ENCODE peak calls at places on chromosome 19, in seven cellular contexts. Y is SK-N-SH, U is heart left ventricle, M is A549, F is colonic mucosa, L is mesendoderm, B is mammary epithelial cell. R is an unnamed sample. For H3K4me1, the result is how much of the 10 kb centered on the place peaks cover.

GRCh38 chr19:44747739-44748425 is 626 bp upstream of the BCL3 start:
- DNase-seq in Y (peak), U (peak), M (peak), F (peak), L (peak), B (peak), R (peak)

GRCh38 chr19:4534836-4535658 is at the start of gene PLIN5:
- DNase-seq in Y (peak), U (peak), M (peak), F (peak), L (peak), B (no peak), R (peak)

GRCh38 chr19:18294467-18294864 is 13.0 kb upstream of the JUND start:
- DNase-seq in Y (peak), U (no peak), M (no peak), F (no peak), L (peak), B (peak), R (no peak)

GRCh38 chr19:13906525-13906904 is 514 bp downstream of the CC2D1A start:
- DNase-seq in Y (peak), U (no peak), M (no peak), F (peak), L (no peak), B (peak), R (peak)

GRCh38 chr19:55169136-55169535 is 2.7 kb upstream of the DNAAF3 start:
- DNase-seq in Y (no peak), U (no peak), M (no peak), F (no peak), L (no peak), B (no peak), R (no peak)

GRCh38 chr19:53977991-53978731 is 13.3 kb upstream of the CACNG6 start:
- DNase-seq in Y (peak), U (peak), M (peak), F (no peak), L (peak), B (peak), R (no peak)

GRCh38 chr19:18725755-18726416 is 42.4 kb downstream of the CRTC1 start:
- DNase-seq in Y (no peak), U (no peak), M (no peak), F (no peak), L (no peak), B (no peak), R (no peak)

GRCh38 chr19:49869009-49869483 is 1.7 kb upstream of the PNKP start:
- DNase-seq in Y (peak), U (no peak), M (no peak), F (no peak), L (no peak), B (no peak), R (peak)

GRCh38 chr19:17733127-17733526 is 13.8 kb downstream of the MAP1S start:
- DNase-seq in Y (peak), U (no peak), M (no peak), F (no peak), L (no peak), B (no peak), R (no peak)

GRCh38 chr19:43777163-43777700 is 3.5 kb downstream of the KCNN4 start:
- DNase-seq in Y (peak), U (peak), M (peak), F (no peak), L (no peak), B (peak), R (no peak)

GRCh38 chr19:5250127-5250659 is 90.4 kb downstream of the PTPRS start:
- DNase-seq in Y (no peak), U (peak), M (no peak), F (no peak), L (no peak), B (no peak), R (peak)

GRCh38 chr19:13718733-13719132 is 45.6 kb upstream of the MRI1 start:
- DNase-seq in Y (peak), U (no peak), M (peak), F (peak), L (peak), B (peak), R (no peak)

GRCh38 chr19:45973564-45974338 is at the start of gene NOVA2:
- DNase-seq in Y (peak), U (peak), M (peak), F (peak), L (peak), B (peak), R (peak)

GRCh38 chr19:24141612-24142011 is 54.6 kb downstream of the ZNF254 start:
- DNase-seq in Y (no peak), U (no peak), M (no peak), F (no peak), L (peak), B (no peak), R (no peak)

GRCh38 chr19:35209646-35210045 is 18.9 kb downstream of the FAM187B start:
- DNase-seq in Y (no peak), U (no peak), M (no peak), F (peak), L (no peak), B (no peak), R (no peak)

GRCh38 chr19:45075215-45076028 is 856 bp downstream of the ZNF296 start:
- DNase-seq in Y (no peak), U (peak), M (peak), F (peak), L (peak), B (no peak), R (peak)

GRCh38 chr19:5934002-5934401 is 19.9 kb downstream of the CAPS start:
- DNase-seq in Y (peak), U (no peak), M (no peak), F (no peak), L (no peak), B (no peak), R (no peak)

GRCh38 chr19:43751466-43752220 is 3.1 kb downstream of the SMG9 start:
- DNase-seq in Y (no peak), U (no peak), M (no peak), F (no peak), L (no peak), B (peak), R (no peak)

GRCh38 chr19:39174558-39175544 is 21.9 kb upstream of the NCCRP1 start:
- DNase-seq in Y (no peak), U (no peak), M (no peak), F (no peak), L (no peak), B (no peak), R (no peak)

GRCh38 chr19:39032164-39032918 is at the start of gene FBXO27:
- DNase-seq in Y (peak), U (peak), M (no peak), F (peak), L (peak), B (no peak), R (peak)

GRCh38 chr19:52237197-52237596 is 32.2 kb upstream of the ZNF766 start:
- DNase-seq in Y (no peak), U (no peak), M (no peak), F (no peak), L (no peak), B (no peak), R (no peak)

GRCh38 chr19:1237754-1238372 is at the start of gene CBARP:
- DNase-seq in Y (peak), U (no peak), M (no peak), F (no peak), L (no peak), B (no peak), R (no peak)

GRCh38 chr19:47658431-47659383 is 49.8 kb downstream of the BICRA start:
- DNase-seq in Y (no peak), U (no peak), M (no peak), F (peak), L (no peak), B (no peak), R (no peak)

GRCh38 chr19:21856751-21857150 is 20.8 kb upstream of the ZNF43 start:
- DNase-seq in Y (no peak), U (no peak), M (no peak), F (no peak), L (no peak), B (no peak), R (no peak)

GRCh38 chr19:15418112-15418587 is 638 bp downstream of the AKAP8L start:
- DNase-seq in Y (peak), U (no peak), M (peak), F (peak), L (peak), B (no peak), R (no peak)

GRCh38 chr19:5166262-5166661 is 174.3 kb downstream of the PTPRS start:
- DNase-seq in Y (no peak), U (no peak), M (peak), F (no peak), L (no peak), B (peak), R (no peak)

GRCh38 chr19:31501427-31502195 is 152.4 kb upstream of the TSHZ3 start:
- DNase-seq in Y (no peak), U (no peak), M (no peak), F (no peak), L (no peak), B (no peak), R (no peak)

GRCh38 chr19:18029617-18030338 is 21.8 kb downstream of the ARRDC2 start:
- DNase-seq in Y (peak), U (no peak), M (no peak), F (peak), L (no peak), B (peak), R (no peak)

GRCh38 chr19:18155095-18156087 is 2.4 kb downstream of the PIK3R2 start:
- DNase-seq in Y (no peak), U (no peak), M (no peak), F (no peak), L (no peak), B (no peak), R (peak)

GRCh38 chr19:41554902-41555301 is 21.1 kb upstream of the CEACAM21 start:
- DNase-seq in Y (no peak), U (no peak), M (no peak), F (no peak), L (no peak), B (no peak), R (no peak)

GRCh38 chr19:5775668-5776309 is 8.8 kb downstream of the PRR22 start:
- DNase-seq in Y (no peak), U (no peak), M (no peak), F (no peak), L (no peak), B (peak), R (no peak)

GRCh38 chr19:58296086-58296485 is 9.1 kb upstream of the ERVK3-1 start:
- DNase-seq in Y (no peak), U (no peak), M (no peak), F (no peak), L (no peak), B (no peak), R (no peak)

GRCh38 chr19:46288896-46289588 is 7.8 kb upstream of the HIF3A start:
- DNase-seq in Y (no peak), U (peak), M (peak), F (no peak), L (no peak), B (peak), R (no peak)

GRCh38 chr19:38319421-38320258 is at the start of gene KCNK6:
- DNase-seq in Y (peak), U (peak), M (peak), F (peak), L (peak), B (peak), R (peak)

GRCh38 chr19:53874384-53874995 is 6.8 kb downstream of the MYADM start:
- DNase-seq in Y (no peak), U (no peak), M (no peak), F (no peak), L (no peak), B (no peak), R (no peak)

GRCh38 chr19:4368128-4368820 is 24.9 kb downstream of the MPND start:
- DNase-seq in Y (no peak), U (no peak), M (no peak), F (no peak), L (no peak), B (peak), R (no peak)

GRCh38 chr19:1076951-1077350 is 10.0 kb downstream of the ARHGAP45 start:
- DNase-seq in Y (no peak), U (peak), M (no peak), F (peak), L (no peak), B (peak), R (peak)

GRCh38 chr19:4831351-4832340 is at the start of gene TICAM1:
- DNase-seq in Y (peak), U (peak), M (peak), F (peak), L (no peak), B (peak), R (peak)

GRCh38 chr19:35249848-35250711 is 1.3 kb downstream of the LSR start:
- DNase-seq in Y (no peak), U (no peak), M (no peak), F (peak), L (no peak), B (no peak), R (no peak)

GRCh38 chr19:13797870-13798269 is 2.6 kb downstream of the ZSWIM4 start:
- DNase-seq in Y (no peak), U (no peak), M (no peak), F (no peak), L (no peak), B (peak), R (no peak)

DNA sequence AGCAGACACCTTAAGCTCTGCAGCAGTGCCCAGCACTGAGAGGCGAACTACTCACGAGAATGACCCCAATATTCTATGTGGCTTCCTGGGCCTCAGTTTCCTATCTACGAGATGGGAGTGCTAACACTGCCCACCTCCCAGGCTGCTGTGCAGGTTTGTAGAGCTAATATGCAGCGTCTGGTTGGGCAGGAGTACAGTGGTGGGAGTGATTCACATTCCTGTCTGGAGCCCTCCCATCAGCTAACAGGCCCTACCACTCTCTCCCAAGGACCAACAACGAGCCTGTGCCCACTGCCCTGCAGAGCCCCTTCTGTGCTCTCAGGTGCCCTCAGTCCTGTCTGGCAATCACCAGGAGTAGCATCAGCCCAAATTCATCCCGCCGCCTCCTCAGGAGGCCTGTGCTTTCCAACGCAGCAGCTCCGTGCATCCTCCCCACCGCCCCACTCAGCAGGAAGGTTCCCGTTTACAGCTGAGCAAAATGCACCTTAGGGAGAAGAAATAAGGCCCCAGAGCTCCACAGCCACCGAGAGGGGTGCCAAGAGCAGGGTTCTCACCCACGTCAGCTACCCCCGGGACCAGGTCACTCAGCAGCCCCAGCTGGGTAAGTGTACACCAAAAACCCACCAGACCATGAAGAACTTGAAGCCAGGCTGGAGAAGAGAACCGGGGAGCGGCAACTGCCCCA is 6.6 kb downstream of the AKT2 start:
- DNase-seq in Y (no peak), U (no peak), M (no peak), F (no peak), L (no peak), B (no peak), R (no peak)
- H3K4me3 ChIP-seq in Y (no peak), U (peak), M (no peak), F (no peak), L (no peak), B (no peak), R (no peak)

GRCh38 chr19:8462601-8463000 is 17.8 kb downstream of the HNRNPM start:
- DNase-seq in Y (no peak), U (no peak), M (no peak), F (no peak), L (no peak), B (no peak), R (no peak)

GRCh38 chr19:8461891-8462290 is 17.1 kb downstream of the HNRNPM start:
- DNase-seq in Y (no peak), U (no peak), M (no peak), F (no peak), L (no peak), B (no peak), R (no peak)

GRCh38 chr19:8460516-8461298 is 15.9 kb downstream of the HNRNPM start:
- DNase-seq in Y (no peak), U (no peak), M (no peak), F (no peak), L (no peak), B (no peak), R (no peak)

GRCh38 chr19:8459520-8460260 is 14.9 kb downstream of the HNRNPM start:
- DNase-seq in Y (no peak), U (no peak), M (peak), F (no peak), L (no peak), B (no peak), R (no peak)

GRCh38 chr19:8461376-8461775 is 16.6 kb downstream of the HNRNPM start:
- DNase-seq in Y (no peak), U (no peak), M (no peak), F (no peak), L (no peak), B (no peak), R (no peak)
- H3K27ac ChIP-seq in Y (no peak), U (no peak), M (no peak), F (no peak), L (no peak), B (no peak), R (no peak)

GRCh38 chr19:48668332-48668731 is 4.5 kb downstream of the NTN5 start:
- DNase-seq in Y (no peak), U (no peak), M (no peak), F (no peak), L (no peak), B (no peak), R (no peak)

GRCh38 chr19:48671456-48671995 is 1.3 kb downstream of the NTN5 start:
- DNase-seq in Y (no peak), U (no peak), M (no peak), F (no peak), L (no peak), B (no peak), R (no peak)

GRCh38 chr19:48669903-48670668 is 2.7 kb downstream of the NTN5 start:
- DNase-seq in Y (no peak), U (no peak), M (no peak), F (no peak), L (no peak), B (no peak), R (no peak)

GRCh38 chr19:48670699-48671455 is 1.9 kb downstream of the NTN5 start:
- DNase-seq in Y (no peak), U (no peak), M (no peak), F (no peak), L (no peak), B (no peak), R (no peak)

GRCh38 chr19:48668761-48669160 is 4.1 kb downstream of the NTN5 start:
- DNase-seq in Y (no peak), U (no peak), M (no peak), F (no peak), L (no peak), B (no peak), R (no peak)
- H3K4me1 ChIP-seq in Y (under half), U (under half), M (under half), F (under half), L (under half), B (under half), R (under half)

GRCh38 chr19:2260341-2260751 is 4.1 kb upstream of the JSRP1 start:
- DNase-seq in Y (no peak), U (no peak), M (no peak), F (peak), L (no peak), B (no peak), R (no peak)
- H3K4me3 ChIP-seq in Y (no peak), U (no peak), M (no peak), F (no peak), L (no peak), B (no peak), R (no peak)

DNA sequence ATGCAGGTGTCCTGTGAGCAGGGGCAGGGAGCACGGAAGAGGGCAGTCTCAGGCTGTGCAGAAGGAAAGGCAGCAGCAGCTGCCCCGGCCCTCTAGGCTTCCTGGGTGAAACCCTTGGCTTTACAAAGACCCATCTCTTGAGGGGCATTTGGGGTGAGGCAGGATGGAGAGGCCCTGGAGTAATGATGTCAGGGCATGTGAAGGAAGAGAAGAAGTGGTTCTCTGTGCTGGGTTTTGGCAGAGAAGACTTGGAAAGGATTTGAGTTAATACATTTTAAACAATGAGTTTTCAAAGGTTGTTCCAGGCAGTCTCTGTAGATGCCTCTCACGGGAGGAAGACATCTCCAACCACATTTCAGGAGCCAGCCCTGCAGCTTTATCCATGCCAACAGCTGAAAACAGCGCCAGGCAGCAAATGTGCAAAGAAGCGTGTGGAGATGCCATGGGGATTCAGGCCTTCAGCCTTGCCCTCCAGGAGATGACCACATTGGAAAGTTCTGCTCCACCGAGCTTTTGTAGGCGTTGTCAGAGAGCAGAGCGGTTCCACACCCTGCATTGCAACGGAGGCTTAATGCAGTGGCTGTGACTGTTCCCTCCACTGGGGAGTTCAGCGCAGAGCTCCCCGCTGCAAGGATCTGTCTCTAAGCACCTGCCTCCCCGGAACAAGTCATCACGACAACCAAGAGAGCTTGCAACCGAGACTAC is 322.9 kb downstream of the UQCRFS1 start:
- DNase-seq in Y (no peak), U (no peak), M (no peak), F (no peak), L (no peak), B (no peak), R (no peak)
- H3K27ac ChIP-seq in Y (no peak), U (no peak), M (no peak), F (no peak), L (no peak), B (no peak), R (no peak)

GRCh38 chr19:3107658-3108057 is 13.5 kb downstream of the GNA11 start:
- DNase-seq in Y (no peak), U (no peak), M (no peak), F (no peak), L (no peak), B (no peak), R (no peak)
- H3K4me1 ChIP-seq in Y (under half), U (under half), M (under half), F (under half), L (under half), B (under half), R (under half)

DNA sequence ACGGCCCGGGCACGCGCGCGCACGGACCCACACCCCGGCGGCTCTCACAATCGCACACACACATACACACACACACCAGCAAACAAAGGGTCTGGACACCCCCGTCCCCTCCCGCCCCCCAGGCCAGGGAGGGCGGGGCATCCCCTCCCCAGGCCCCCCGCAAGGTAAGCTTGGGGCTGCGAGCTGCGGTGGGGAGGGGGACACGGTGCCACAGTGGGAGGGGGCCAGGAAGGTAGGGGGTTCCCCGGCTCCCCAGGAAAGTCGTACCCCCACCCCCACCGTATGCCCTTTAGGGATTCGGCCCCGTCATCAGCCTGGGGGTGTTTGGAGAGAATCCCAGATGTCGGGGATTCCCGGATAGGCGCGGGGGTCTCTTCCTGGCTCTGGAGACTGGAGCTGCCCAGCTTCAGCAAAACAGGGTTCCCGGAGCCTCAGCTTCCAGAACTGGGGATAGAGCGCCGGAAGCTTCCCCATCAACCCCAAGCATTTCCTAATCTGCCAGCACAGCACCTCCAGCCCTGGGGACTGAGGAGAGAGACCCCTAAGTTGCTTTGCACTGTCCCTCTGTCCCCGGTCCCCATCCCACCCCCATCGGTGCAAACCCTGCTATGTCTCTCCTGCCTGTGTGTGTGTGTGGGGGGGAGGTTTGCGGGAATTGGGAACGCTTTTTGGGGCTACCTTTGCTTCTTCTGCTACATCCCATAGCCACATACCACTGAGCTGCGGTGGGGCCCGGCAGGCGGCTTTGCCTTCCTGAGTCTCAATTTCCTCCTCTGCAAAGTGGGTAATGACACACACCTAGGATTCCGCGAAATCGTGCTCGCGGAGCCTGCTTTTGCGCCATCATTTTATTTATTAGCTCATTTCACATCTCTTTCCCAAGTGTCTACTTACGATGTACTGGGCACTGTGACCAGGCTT is 1.8 kb upstream of the CDC37 start:
- DNase-seq in Y (peak), U (no peak), M (no peak), F (no peak), L (no peak), B (no peak), R (no peak)
- H3K4me3 ChIP-seq in Y (peak), U (peak), M (peak), F (peak), L (no peak), B (peak), R (peak)